ENCODE peak calls at places on chromosomes 13 and 19, in seven cellular contexts. N, Z, V, Y, W, C and G are unnamed samples.

GRCh38 chr19:5220361-5220760 is 120.3 kb downstream of the PTPRS start:
- DNase-seq in C (no peak), V (no peak), Y (no peak), W (no peak), Z (no peak), N (no peak), G (no peak)

GRCh38 chr19:44356383-44357111 is at the start of gene ZNF112:
- DNase-seq in C (peak; percentile 56), N (peak; percentile 92), Y (peak; percentile 93), Z (peak; percentile 97), V (no peak), W (peak; percentile 91), G (peak; percentile 90)

GRCh38 chr19:17777840-17778620 is 16.9 kb upstream of the B3GNT3 start:
- DNase-seq in V (peak; percentile 44), N (no peak), C (no peak), Y (peak; percentile 56), W (peak; percentile 88), Z (peak; percentile 92), G (peak; percentile 61)

GRCh38 chr13:89514534-89515312 is 1832.8 kb upstream of the MIR17HG start:
- DNase-seq in W (no peak), V (no peak), C (no peak), Y (peak; percentile 63), Z (peak; percentile 71), N (peak; percentile 15), G (peak; percentile 1)

GRCh38 chr13:113846639-113847318 is 17.1 kb downstream of the GAS6 start:
- DNase-seq in Y (no peak), V (no peak), Z (no peak), N (peak; percentile 9), C (no peak), W (no peak), G (no peak)

GRCh38 chr19:49338691-49339363 is 3.6 kb downstream of the CD37 start:
- DNase-seq in V (peak; percentile 23), Z (peak; percentile 98), C (peak; percentile 42), Y (peak; percentile 29), W (peak; percentile 93), N (peak; percentile 97), G (peak; percentile 47)

GRCh38 chr13:24228852-24229458 is 68.4 kb downstream of the SPATA13 start:
- DNase-seq in C (no peak), V (no peak), N (peak; percentile 62), W (no peak), Y (peak; percentile 72), Z (peak; percentile 82), G (peak; percentile 60)

GRCh38 chr13:51793570-51794273 is 10.2 kb downstream of the DHRS12 start:
- DNase-seq in V (peak; percentile 44), Y (peak; percentile 85), Z (peak; percentile 47), N (peak; percentile 56), C (no peak), W (no peak), G (peak; percentile 85)

GRCh38 chr19:48558018-48558684 is 6.2 kb downstream of the SULT2B1 start:
- DNase-seq in C (no peak), Z (peak; percentile 47), V (no peak), W (peak; percentile 71), Y (peak; percentile 68), N (peak; percentile 51), G (peak; percentile 36)

GRCh38 chr19:38425810-38426466 is at the start of gene RASGRP4:
- DNase-seq in N (no peak), Z (peak; percentile 30), Y (no peak), V (peak; percentile 42), W (peak; percentile 69), C (no peak), G (no peak)

GRCh38 chr19:4518345-4519171 is at the start of gene PLIN4:
- DNase-seq in W (no peak), Y (no peak), C (no peak), N (peak; percentile 81), Z (no peak), V (no peak), G (no peak)

GRCh38 chr13:24834902-24835510 is 71.0 kb downstream of the RNF17 start:
- DNase-seq in V (no peak), C (no peak), N (no peak), W (no peak), Y (no peak), Z (peak; percentile 14), G (no peak)

GRCh38 chr19:14383898-14384669 is 2.8 kb downstream of the ADGRE5 start:
- DNase-seq in C (no peak), W (peak; percentile 65), Y (peak; percentile 83), V (peak; percentile 69), Z (peak; percentile 44), N (no peak), G (peak; percentile 38)

GRCh38 chr13:73816702-73817101 is 317.5 kb downstream of the KLF12 start:
- DNase-seq in W (no peak), Z (no peak), C (no peak), V (no peak), Y (no peak), N (no peak), G (no peak)

GRCh38 chr19:49860716-49861100 is 6.7 kb downstream of the PNKP start:
- DNase-seq in V (no peak), N (no peak), W (no peak), Z (no peak), C (no peak), Y (no peak), G (no peak)

GRCh38 chr19:48632692-48633147 is 4.5 kb downstream of the DBP start:
- DNase-seq in Y (no peak), C (no peak), V (no peak), Z (no peak), W (no peak), N (no peak), G (no peak)

GRCh38 chr13:29472317-29472961 is 123.0 kb downstream of the SLC7A1 start:
- DNase-seq in W (no peak), N (peak; percentile 56), Z (peak; percentile 76), V (peak; percentile 46), C (no peak), Y (peak; percentile 76), G (peak; percentile 62)

GRCh38 chr19:11560404-11560988 is 1.5 kb upstream of the ELOF1 start:
- DNase-seq in N (peak; percentile 50), C (no peak), Y (peak; percentile 82), Z (peak; percentile 89), W (no peak), V (peak; percentile 48), G (peak; percentile 77)

GRCh38 chr13:20902438-20903163 is at the start of gene XPO4:
- DNase-seq in N (peak; percentile 74), C (peak; percentile 23), V (peak; percentile 85), Y (peak; percentile 86), W (peak; percentile 88), Z (peak; percentile 89), G (peak; percentile 65)

GRCh38 chr19:7618771-7619510 is 10.4 kb downstream of the XAB2 start:
- DNase-seq in Y (no peak), W (peak; percentile 93), V (no peak), N (peak; percentile 98), C (no peak), Z (no peak), G (no peak)
- H3K4me3 ChIP-seq in Y (no peak overlapping the region), W (no peak overlapping the region), V (no peak overlapping the region), N (no peak overlapping the region), C (no peak overlapping the region), Z (no peak overlapping the region), G (no peak overlapping the region)

GRCh38 chr19:40642062-40642706 is 41.0 kb downstream of the LTBP4 start:
- DNase-seq in Y (no peak), N (no peak), Z (no peak), V (no peak), W (no peak), C (no peak), G (no peak)

GRCh38 chr19:40639638-40639982 is 38.4 kb downstream of the LTBP4 start:
- DNase-seq in Z (no peak), Y (no peak), C (no peak), N (no peak), W (no peak), V (no peak), G (no peak)

GRCh38 chr19:40640744-40641143 is 39.6 kb downstream of the LTBP4 start:
- DNase-seq in N (no peak), C (no peak), Y (peak; percentile 42), W (no peak), Z (no peak), V (no peak), G (peak; percentile 18)

GRCh38 chr19:40642757-40643325 is 41.7 kb downstream of the LTBP4 start:
- DNase-seq in V (no peak), N (no peak), C (no peak), W (no peak), Z (no peak), Y (no peak), G (no peak)

DNA sequence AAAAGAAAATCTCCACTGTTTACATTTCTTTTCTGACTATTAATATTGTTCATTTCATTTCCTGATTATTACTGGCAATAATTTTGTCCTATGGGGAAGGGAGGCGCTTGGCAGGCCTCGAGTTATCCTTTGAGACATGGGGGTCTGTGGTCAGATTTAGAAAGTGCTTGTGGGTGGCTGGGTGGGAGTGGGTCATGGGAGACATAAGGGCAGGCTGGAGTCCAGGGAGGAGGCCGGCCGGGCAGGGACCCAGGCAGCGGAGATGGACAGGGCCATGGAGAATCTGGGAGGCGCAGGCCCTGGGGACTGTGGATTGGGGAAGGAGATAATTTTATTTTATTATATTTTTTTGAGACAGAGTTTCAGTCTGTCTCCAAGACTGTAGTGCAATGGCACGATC is 40.1 kb downstream of the LTBP4 start:
- DNase-seq in V (no peak), Y (no peak), Z (no peak), N (no peak), W (no peak), C (no peak), G (no peak)
- H3K27ac ChIP-seq in V (no peak overlapping the region), Y (no peak overlapping the region), Z (no peak overlapping the region), N (no peak overlapping the region), W (peak overlapping the region; percentile 46), C (peak overlapping the region; percentile 90), G (no peak overlapping the region)

GRCh38 chr13:37202264-37202663 is 96.8 kb upstream of the CSNK1A1L start:
- DNase-seq in W (no peak), Y (peak; percentile 8), Z (no peak), V (no peak), C (no peak), N (no peak), G (no peak)

GRCh38 chr13:37209621-37210020 is 104.2 kb upstream of the CSNK1A1L start:
- DNase-seq in C (no peak), Y (peak; percentile 52), Z (peak; percentile 59), V (no peak), N (no peak), W (no peak), G (no peak)

GRCh38 chr13:37211542-37211941 is 106.1 kb upstream of the CSNK1A1L start:
- DNase-seq in C (no peak), Z (no peak), V (no peak), Y (no peak), N (no peak), W (no peak), G (no peak)

GRCh38 chr13:37208052-37208451 is 102.6 kb upstream of the CSNK1A1L start:
- DNase-seq in N (no peak), V (no peak), W (no peak), Y (no peak), Z (peak; percentile 9), C (no peak), G (no peak)

DNA sequence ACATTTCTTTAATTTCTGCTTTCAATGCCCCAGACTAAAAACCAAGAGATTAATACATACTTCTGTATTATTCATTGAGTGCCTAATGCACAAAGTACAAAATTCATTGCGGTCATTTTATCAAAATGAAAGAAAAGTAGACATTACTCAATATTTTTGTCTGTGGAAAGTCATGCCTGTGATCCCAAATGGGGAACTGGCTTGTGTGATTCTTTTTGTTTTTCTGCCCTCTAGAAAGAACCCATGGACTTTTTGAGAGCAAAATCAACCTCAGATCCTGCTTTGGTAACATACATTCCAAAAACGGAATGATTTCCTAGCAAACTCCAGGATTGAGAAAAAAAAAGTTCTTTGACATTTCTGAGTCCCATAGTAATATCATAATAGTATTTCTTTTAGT is 102.2 kb upstream of the CSNK1A1L start:
- DNase-seq in Y (no peak), W (no peak), Z (no peak), V (no peak), N (no peak), C (no peak), G (peak; percentile 70)
- H3K4me3 ChIP-seq in Y (no peak overlapping the region), W (no peak overlapping the region), Z (no peak overlapping the region), V (no peak overlapping the region), N (no peak overlapping the region), C (peak overlapping the region; percentile 7), G (no peak overlapping the region)

GRCh38 chr13:50152224-50152623 is 137.0 kb downstream of the KCNRG start:
- DNase-seq in C (no peak), Y (no peak), V (no peak), N (no peak), W (no peak), Z (no peak), G (no peak)
- H3K27ac ChIP-seq in C (no peak overlapping the region), Y (no peak overlapping the region), V (no peak overlapping the region), N (no peak overlapping the region), W (no peak overlapping the region), Z (no peak overlapping the region), G (no peak overlapping the region)